ENCODE peak calls at places on chromosomes 12 and 14, in five cellular contexts. S, E, W, G and C are unnamed samples.

GRCh38 chr14:90520326-90520725 is 123.5 kb downstream of the CALM1 start:
- DNase-seq in E (no peak), G (no peak), W (no peak), S (no peak), C (no peak)

GRCh38 chr14:74616507-74616906 is 4.5 kb upstream of the LTBP2 start:
- DNase-seq in E (no peak), G (no peak), S (no peak), W (peak; percentile 46), C (no peak)

GRCh38 chr12:24380122-24380521 is 430.7 kb upstream of the SOX5 start:
- DNase-seq in S (no peak), G (no peak), W (no peak), E (no peak), C (no peak)

GRCh38 chr14:74658535-74659130 is 46.6 kb upstream of the LTBP2 start:
- DNase-seq in E (no peak), G (no peak), W (no peak), S (no peak), C (no peak)

GRCh38 chr14:104247336-104248202 is 109.2 kb downstream of the KIF26A start:
- DNase-seq in S (peak; percentile 20), E (no peak), G (no peak), W (no peak), C (no peak)

GRCh38 chr12:107379852-107380567 is 286.7 kb upstream of the CRY1 start:
- DNase-seq in E (peak; percentile 84), W (peak; percentile 58), G (peak; percentile 11), S (peak; percentile 36), C (no peak)

GRCh38 chr12:2959508-2960431 is 573 bp downstream of the TEAD4 start:
- DNase-seq in W (peak; percentile 68), G (peak; percentile 10), E (peak; percentile 62), S (peak; percentile 30), C (peak; percentile 89)

GRCh38 chr14:61211476-61212262 is 69.5 kb downstream of the TMEM30B start:
- DNase-seq in W (no peak), S (no peak), E (no peak), G (no peak), C (no peak)

GRCh38 chr12:124621296-124621660 is 53.9 kb upstream of the NCOR2 start:
- DNase-seq in W (no peak), E (peak; percentile 58), G (peak; percentile 70), S (no peak), C (peak; percentile 57)

GRCh38 chr12:104747956-104748355 is 210.1 kb downstream of the SLC41A2 start:
- DNase-seq in G (no peak), S (no peak), W (no peak), E (no peak), C (no peak)

GRCh38 chr12:54196396-54196795 is 7.6 kb upstream of the SMUG1 start:
- DNase-seq in S (no peak), W (no peak), G (no peak), E (no peak), C (no peak)

GRCh38 chr12:105977256-105978051 is 161.3 kb downstream of the NUAK1 start:
- DNase-seq in E (no peak), W (no peak), S (no peak), G (no peak), C (no peak)

GRCh38 chr14:35342160-35343010 is 50.2 kb downstream of the PSMA6 start:
- DNase-seq in E (peak; percentile 56), G (no peak), W (no peak), S (peak; percentile 65), C (peak; percentile 94)

GRCh38 chr12:92796650-92797049 is 93.9 kb downstream of the PLEKHG7 start:
- DNase-seq in G (no peak), S (no peak), W (no peak), E (no peak), C (no peak)

GRCh38 chr12:19759229-19759628 is 319.9 kb downstream of the AEBP2 start:
- DNase-seq in S (no peak), W (no peak), G (no peak), E (no peak), C (no peak)

GRCh38 chr14:78207414-78207813 is 37.2 kb downstream of the NRXN3 start:
- DNase-seq in S (no peak), G (no peak), W (no peak), E (no peak), C (no peak)

GRCh38 chr14:30521899-30522736 is 36.8 kb upstream of the G2E3 start:
- DNase-seq in E (no peak), G (no peak), W (peak; percentile 8), S (no peak), C (no peak)

GRCh38 chr12:51383281-51383905 is 7.8 kb downstream of the GALNT6 start:
- DNase-seq in G (no peak), W (no peak), E (no peak), S (no peak), C (no peak)

GRCh38 chr12:121060149-121061001 is 21.3 kb upstream of the OASL start:
- DNase-seq in W (peak; percentile 38), S (peak; percentile 48), G (no peak), E (peak; percentile 17), C (peak; percentile 82)

GRCh38 chr14:88352299-88353097 is 29.4 kb upstream of the KCNK10 start:
- DNase-seq in G (no peak), W (no peak), E (no peak), S (no peak), C (no peak)

GRCh38 chr14:75835156-75836141 is 146.3 kb downstream of the TGFB3 start:
- DNase-seq in S (no peak), E (no peak), G (no peak), W (no peak), C (no peak)
- TF ChIP-seq CTCF in S (no peak), E (no peak), G (no peak), W (no peak), C (no peak)

GRCh38 chr14:66507181-66507721 is 696 bp upstream of the GPHN start:
- DNase-seq in G (no peak), S (no peak), E (no peak), W (peak; percentile 27), C (no peak)
- H3K4me3 ChIP-seq in G (peak overlapping the region; percentile 83), S (peak overlapping the region; percentile 98), E (peak overlapping the region; percentile 45), W (peak overlapping the region; percentile 76), C (peak overlapping the region; percentile 79)

GRCh38 chr12:85179680-85180300 is 100.2 kb upstream of the ALX1 start:
- DNase-seq in E (no peak), W (no peak), S (no peak), G (no peak), C (no peak)
- TF ChIP-seq POLR2A in E (no peak), W (no peak), S (no peak), G (no peak), C (no peak)

GRCh38 chr12:100123316-100124095 is 19.2 kb downstream of the BLTP3B start:
- DNase-seq in G (no peak), S (no peak), W (no peak), E (no peak), C (no peak)

GRCh38 chr12:100133200-100133599 is 9.5 kb downstream of the BLTP3B start:
- DNase-seq in S (no peak), G (no peak), W (no peak), E (no peak), C (no peak)

GRCh38 chr12:100127766-100128508 is 14.7 kb downstream of the BLTP3B start:
- DNase-seq in W (no peak), G (peak; percentile 56), E (no peak), S (no peak), C (no peak)

GRCh38 chr12:100128509-100128908 is 14.2 kb downstream of the BLTP3B start:
- DNase-seq in S (no peak), E (peak; percentile 23), W (peak; percentile 33), G (peak; percentile 25), C (no peak)
- TF ChIP-seq CTCF in S (peak; percentile 12), E (no peak), W (peak; percentile 21), G (no peak), C (no peak)

DNA sequence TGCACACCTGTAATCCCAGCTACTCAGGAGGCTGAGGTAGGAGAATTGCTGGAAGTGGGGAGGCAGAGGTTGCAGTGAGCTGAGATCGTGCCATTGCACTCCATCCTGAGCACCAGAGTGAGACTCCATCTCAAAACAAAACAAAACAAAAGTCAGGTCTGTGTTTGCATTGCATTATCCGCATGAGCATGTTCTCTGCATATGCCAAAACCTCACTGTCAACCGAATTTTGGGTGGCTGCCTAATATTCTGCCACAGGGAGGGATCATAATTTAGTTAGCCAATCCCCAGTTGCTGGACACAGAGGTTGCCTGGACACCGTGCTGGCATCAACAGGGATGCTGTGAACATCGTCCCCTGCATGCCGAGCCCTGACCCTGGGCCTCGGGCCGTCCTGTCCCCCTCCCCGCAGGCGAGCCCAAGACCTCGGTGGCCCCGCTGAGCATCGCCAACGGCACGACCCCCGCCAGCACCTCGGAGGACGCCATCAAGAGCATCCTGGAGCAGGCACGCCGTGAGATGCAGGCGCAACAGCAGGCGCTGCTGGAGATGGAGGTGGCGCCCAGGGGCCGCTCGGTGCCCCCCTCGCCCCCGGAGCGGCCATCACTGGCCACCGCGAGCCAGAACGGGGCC is 49.2 kb downstream of the PHETA1 start:
- DNase-seq in E (no peak), G (no peak), W (no peak), S (no peak), C (no peak)
- H3K4me3 ChIP-seq in E (no peak overlapping the region), G (no peak overlapping the region), W (no peak overlapping the region), S (no peak overlapping the region), C (no peak overlapping the region)